ENCODE peak calls at places on chromosomes 12 and 14, in eight cellular contexts. One of them, this sample, is unnamed. For H3K4me1, the result is how much of the 10 kb centered on the place peaks cover.

GRCh38 chr12:102702447-102703114 is 214.5 kb downstream of the PAH start:
- DNase-seq in RWPE2: no peak
- DNase-seq in right atrium auricular region: peak
- DNase-seq in HCT116: peak
- DNase-seq in cardiac muscle cell: peak
- DNase-seq in spleen: no peak
- DNase-seq in CD8-positive, alpha-beta memory T cell: no peak
- DNase-seq in upper lobe of right lung: no peak
- DNase-seq in this sample: no peak

GRCh38 chr14:55265197-55265596 is 6.0 kb upstream of the FBXO34 start:
- DNase-seq in RWPE2: no peak
- DNase-seq in right atrium auricular region: no peak
- DNase-seq in HCT116: no peak
- DNase-seq in cardiac muscle cell: no peak
- DNase-seq in spleen: no peak
- DNase-seq in CD8-positive, alpha-beta memory T cell: no peak
- DNase-seq in upper lobe of right lung: no peak
- DNase-seq in this sample: no peak

GRCh38 chr12:56104815-56105476 is 587 bp downstream of the PA2G4 start:
- DNase-seq in RWPE2: peak
- DNase-seq in right atrium auricular region: no peak
- DNase-seq in HCT116: no peak
- DNase-seq in cardiac muscle cell: peak
- DNase-seq in spleen: peak
- DNase-seq in CD8-positive, alpha-beta memory T cell: no peak
- DNase-seq in upper lobe of right lung: no peak
- DNase-seq in this sample: no peak

GRCh38 chr12:127054531-127054930 is 1212.4 kb upstream of the TMEM132C start:
- DNase-seq in RWPE2: no peak
- DNase-seq in right atrium auricular region: no peak
- DNase-seq in HCT116: no peak
- DNase-seq in cardiac muscle cell: no peak
- DNase-seq in spleen: no peak
- DNase-seq in CD8-positive, alpha-beta memory T cell: no peak
- DNase-seq in upper lobe of right lung: no peak
- DNase-seq in this sample: peak

GRCh38 chr12:128069359-128069997 is 197.5 kb upstream of the TMEM132C start:
- DNase-seq in RWPE2: no peak
- DNase-seq in right atrium auricular region: no peak
- DNase-seq in HCT116: peak
- DNase-seq in cardiac muscle cell: peak
- DNase-seq in spleen: no peak
- DNase-seq in CD8-positive, alpha-beta memory T cell: no peak
- DNase-seq in upper lobe of right lung: no peak
- DNase-seq in this sample: peak

GRCh38 chr12:82554529-82554928 is 132.2 kb upstream of the TMTC2 start:
- DNase-seq in RWPE2: no peak
- DNase-seq in right atrium auricular region: no peak
- DNase-seq in HCT116: no peak
- DNase-seq in cardiac muscle cell: no peak
- DNase-seq in spleen: no peak
- DNase-seq in CD8-positive, alpha-beta memory T cell: no peak
- DNase-seq in upper lobe of right lung: no peak
- DNase-seq in this sample: no peak

GRCh38 chr12:130486891-130487416 is 149.3 kb downstream of the PIWIL1 start:
- DNase-seq in RWPE2: no peak
- DNase-seq in right atrium auricular region: no peak
- DNase-seq in HCT116: no peak
- DNase-seq in cardiac muscle cell: no peak
- DNase-seq in spleen: no peak
- DNase-seq in CD8-positive, alpha-beta memory T cell: no peak
- DNase-seq in upper lobe of right lung: no peak
- DNase-seq in this sample: no peak

GRCh38 chr14:102320033-102320660 is 601 bp downstream of the ZNF839 start:
- DNase-seq in RWPE2: no peak
- DNase-seq in right atrium auricular region: no peak
- DNase-seq in HCT116: no peak
- DNase-seq in cardiac muscle cell: peak
- DNase-seq in spleen: peak
- DNase-seq in CD8-positive, alpha-beta memory T cell: peak
- DNase-seq in upper lobe of right lung: peak
- DNase-seq in this sample: no peak

GRCh38 chr14:45065540-45065939 is 18.4 kb upstream of the PRPF39 start:
- DNase-seq in RWPE2: no peak
- DNase-seq in right atrium auricular region: no peak
- DNase-seq in HCT116: no peak
- DNase-seq in cardiac muscle cell: peak
- DNase-seq in spleen: no peak
- DNase-seq in CD8-positive, alpha-beta memory T cell: no peak
- DNase-seq in upper lobe of right lung: no peak
- DNase-seq in this sample: no peak

GRCh38 chr14:82710257-82710841 is 1176.7 kb upstream of the SEL1L start:
- DNase-seq in RWPE2: no peak
- DNase-seq in right atrium auricular region: no peak
- DNase-seq in HCT116: peak
- DNase-seq in cardiac muscle cell: peak
- DNase-seq in spleen: no peak
- DNase-seq in CD8-positive, alpha-beta memory T cell: no peak
- DNase-seq in upper lobe of right lung: peak
- DNase-seq in this sample: peak

GRCh38 chr12:111991946-111992345 is 21.0 kb downstream of the TMEM116 start:
- DNase-seq in RWPE2: no peak
- DNase-seq in right atrium auricular region: no peak
- DNase-seq in HCT116: no peak
- DNase-seq in cardiac muscle cell: no peak
- DNase-seq in spleen: no peak
- DNase-seq in CD8-positive, alpha-beta memory T cell: no peak
- DNase-seq in upper lobe of right lung: no peak
- DNase-seq in this sample: no peak

GRCh38 chr12:99706736-99707473 is 59.4 kb downstream of the GARIN6 start:
- DNase-seq in RWPE2: no peak
- DNase-seq in right atrium auricular region: no peak
- DNase-seq in HCT116: no peak
- DNase-seq in cardiac muscle cell: no peak
- DNase-seq in spleen: no peak
- DNase-seq in CD8-positive, alpha-beta memory T cell: no peak
- DNase-seq in upper lobe of right lung: no peak
- DNase-seq in this sample: no peak

GRCh38 chr14:83559721-83560120 is 1970.2 kb upstream of the FLRT2 start:
- DNase-seq in RWPE2: no peak
- DNase-seq in right atrium auricular region: no peak
- DNase-seq in HCT116: no peak
- DNase-seq in cardiac muscle cell: no peak
- DNase-seq in spleen: no peak
- DNase-seq in CD8-positive, alpha-beta memory T cell: no peak
- DNase-seq in upper lobe of right lung: no peak
- DNase-seq in this sample: peak

GRCh38 chr14:68807148-68807600 is 14.3 kb upstream of the ZFP36L1 start:
- DNase-seq in RWPE2: peak
- DNase-seq in right atrium auricular region: peak
- DNase-seq in HCT116: no peak
- DNase-seq in cardiac muscle cell: no peak
- DNase-seq in spleen: peak
- DNase-seq in CD8-positive, alpha-beta memory T cell: no peak
- DNase-seq in upper lobe of right lung: peak
- DNase-seq in this sample: no peak

GRCh38 chr12:54413284-54414190 is 5.5 kb downstream of the ITGA5 start:
- DNase-seq in RWPE2: no peak
- DNase-seq in right atrium auricular region: no peak
- DNase-seq in HCT116: no peak
- DNase-seq in cardiac muscle cell: no peak
- DNase-seq in spleen: peak
- DNase-seq in CD8-positive, alpha-beta memory T cell: peak
- DNase-seq in upper lobe of right lung: peak
- DNase-seq in this sample: no peak
- H3K4me1 ChIP-seq in RWPE2: half or more
- H3K4me1 ChIP-seq in right atrium auricular region: half or more
- H3K4me1 ChIP-seq in HCT116: under half
- H3K4me1 ChIP-seq in cardiac muscle cell: under half
- H3K4me1 ChIP-seq in spleen: half or more
- H3K4me1 ChIP-seq in CD8-positive, alpha-beta memory T cell: half or more
- H3K4me1 ChIP-seq in upper lobe of right lung: half or more
- H3K4me1 ChIP-seq in this sample: under half

GRCh38 chr12:68815232-68815927 is 7.4 kb downstream of the MDM2 start:
- DNase-seq in RWPE2: no peak
- DNase-seq in right atrium auricular region: no peak
- DNase-seq in HCT116: no peak
- DNase-seq in cardiac muscle cell: no peak
- DNase-seq in spleen: no peak
- DNase-seq in CD8-positive, alpha-beta memory T cell: no peak
- DNase-seq in upper lobe of right lung: no peak
- DNase-seq in this sample: no peak
- H3K4me1 ChIP-seq in RWPE2: under half
- H3K4me1 ChIP-seq in right atrium auricular region: under half
- H3K4me1 ChIP-seq in HCT116: under half
- H3K4me1 ChIP-seq in cardiac muscle cell: under half
- H3K4me1 ChIP-seq in spleen: half or more
- H3K4me1 ChIP-seq in CD8-positive, alpha-beta memory T cell: under half
- H3K4me1 ChIP-seq in upper lobe of right lung: under half
- H3K4me1 ChIP-seq in this sample: under half

DNA sequence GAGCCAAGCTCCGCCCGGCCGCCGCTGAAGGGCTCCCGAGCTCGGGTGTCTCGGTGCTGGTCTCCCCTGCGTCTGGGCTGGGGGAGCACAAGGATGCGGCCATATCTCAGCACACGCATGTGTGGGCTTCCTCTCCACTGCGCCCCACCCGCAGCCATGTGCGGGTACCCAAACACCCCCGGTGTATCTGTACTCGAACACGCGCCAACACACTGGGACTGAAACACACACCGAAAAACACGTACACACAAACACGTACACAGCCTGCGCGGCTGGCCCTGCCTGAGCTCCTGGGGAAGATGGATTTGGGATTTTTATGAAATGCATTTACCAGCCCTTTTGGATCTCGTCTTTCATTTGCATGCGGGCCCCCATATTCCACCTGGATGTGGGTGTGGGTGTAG is 897 bp upstream of the TBX3 start:
- DNase-seq in RWPE2: no peak
- DNase-seq in right atrium auricular region: no peak
- DNase-seq in HCT116: no peak
- DNase-seq in cardiac muscle cell: no peak
- DNase-seq in spleen: no peak
- DNase-seq in CD8-positive, alpha-beta memory T cell: no peak
- DNase-seq in upper lobe of right lung: no peak
- DNase-seq in this sample: no peak
- H3K4me1 ChIP-seq in RWPE2: under half
- H3K4me1 ChIP-seq in right atrium auricular region: under half
- H3K4me1 ChIP-seq in HCT116: under half
- H3K4me1 ChIP-seq in cardiac muscle cell: under half
- H3K4me1 ChIP-seq in spleen: under half
- H3K4me1 ChIP-seq in CD8-positive, alpha-beta memory T cell: under half
- H3K4me1 ChIP-seq in upper lobe of right lung: under half
- H3K4me1 ChIP-seq in this sample: under half

DNA sequence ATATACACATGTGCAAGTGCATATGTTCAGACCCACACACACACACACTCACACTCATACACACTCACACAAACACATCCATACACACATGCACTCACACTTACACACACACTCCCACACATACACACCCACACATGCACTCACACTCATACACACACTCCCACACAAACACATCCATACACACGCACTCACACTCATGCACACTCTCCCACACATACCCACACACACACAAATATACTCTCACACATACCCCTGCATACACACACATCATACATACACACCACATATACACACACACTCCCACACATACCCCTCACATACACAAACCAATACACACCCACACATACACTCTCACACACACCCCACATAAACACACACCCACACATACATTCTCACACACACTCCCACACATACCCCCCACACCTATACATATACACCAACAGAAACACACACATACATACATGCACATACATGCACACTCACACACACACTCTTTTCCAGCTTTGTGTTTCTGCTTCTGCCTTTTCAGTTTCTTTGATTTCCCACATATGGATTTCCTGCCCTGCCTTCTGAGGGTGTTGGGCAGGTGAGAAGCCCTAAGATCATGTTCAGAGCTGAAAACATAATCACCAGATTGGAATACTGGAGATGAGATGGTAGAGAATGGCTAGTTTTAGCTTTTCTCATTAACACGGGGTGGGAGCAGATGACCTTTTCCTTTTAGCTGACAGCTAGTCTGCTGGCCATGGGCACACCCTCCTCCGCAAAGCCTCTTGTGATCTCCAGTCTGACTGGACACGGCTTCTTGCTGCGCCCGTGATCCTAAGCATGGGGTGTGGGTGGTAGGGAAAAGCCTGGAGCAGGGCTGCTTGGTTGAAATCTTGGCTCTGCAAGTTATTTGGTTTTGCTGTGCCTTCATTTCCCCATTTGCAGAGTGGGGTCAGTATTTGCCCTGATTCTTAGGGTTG is 214.0 kb downstream of the CHST11 start:
- DNase-seq in RWPE2: no peak
- DNase-seq in right atrium auricular region: no peak
- DNase-seq in HCT116: peak
- DNase-seq in cardiac muscle cell: no peak
- DNase-seq in spleen: no peak
- DNase-seq in CD8-positive, alpha-beta memory T cell: no peak
- DNase-seq in upper lobe of right lung: peak
- DNase-seq in this sample: no peak
- H3K4me1 ChIP-seq in RWPE2: under half
- H3K4me1 ChIP-seq in right atrium auricular region: half or more
- H3K4me1 ChIP-seq in HCT116: under half
- H3K4me1 ChIP-seq in cardiac muscle cell: half or more
- H3K4me1 ChIP-seq in spleen: half or more
- H3K4me1 ChIP-seq in CD8-positive, alpha-beta memory T cell: under half
- H3K4me1 ChIP-seq in upper lobe of right lung: half or more
- H3K4me1 ChIP-seq in this sample: under half

DNA sequence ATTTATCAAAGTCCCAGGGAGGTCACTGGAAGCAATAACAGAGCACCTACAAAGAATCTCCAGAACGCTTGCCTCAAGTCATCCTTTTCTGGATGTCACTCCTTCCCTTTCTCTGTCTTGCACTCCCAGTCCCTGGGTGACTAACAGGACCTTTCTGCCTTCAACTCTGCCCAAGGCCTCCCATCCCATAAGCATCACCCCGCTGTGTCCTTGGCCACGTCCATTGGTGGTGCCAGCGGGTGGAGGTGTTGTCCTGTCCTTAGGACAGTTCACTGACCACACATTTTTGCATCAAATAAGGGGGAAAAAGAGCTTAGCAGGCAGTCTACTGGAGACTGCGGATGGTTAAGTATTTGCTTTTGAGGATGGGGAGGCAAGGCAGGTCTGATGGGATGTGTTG is 23.6 kb upstream of the PLEK2 start:
- DNase-seq in RWPE2: no peak
- DNase-seq in right atrium auricular region: no peak
- DNase-seq in HCT116: no peak
- DNase-seq in cardiac muscle cell: no peak
- DNase-seq in spleen: no peak
- DNase-seq in CD8-positive, alpha-beta memory T cell: no peak
- DNase-seq in upper lobe of right lung: no peak
- DNase-seq in this sample: no peak
- H3K4me1 ChIP-seq in RWPE2: under half
- H3K4me1 ChIP-seq in right atrium auricular region: under half
- H3K4me1 ChIP-seq in HCT116: under half
- H3K4me1 ChIP-seq in cardiac muscle cell: under half
- H3K4me1 ChIP-seq in spleen: under half
- H3K4me1 ChIP-seq in CD8-positive, alpha-beta memory T cell: under half
- H3K4me1 ChIP-seq in upper lobe of right lung: under half
- H3K4me1 ChIP-seq in this sample: under half

This sample was measured in foreskin keratinocyte.